ENCODE peak calls at places on chromosomes 13 and 19, in four cellular contexts. K, Y, H and G are unnamed samples.

GRCh38 chr13:51614350-51614786 is 30.1 kb downstream of the WDFY2 start:
- DNase-seq in H (peak; percentile 12), K (no peak), Y (no peak), G (no peak)

GRCh38 chr13:30408319-30409101 is 13.8 kb upstream of the UBE2L5 start:
- DNase-seq in K (peak; percentile 96), H (peak; percentile 97), Y (peak; percentile 96), G (peak; percentile 96)

GRCh38 chr13:59690857-59691500 is 472.7 kb downstream of the DIAPH3 start:
- DNase-seq in Y (no peak), K (no peak), H (no peak), G (no peak)

GRCh38 chr19:3019211-3019854 is 9.7 kb downstream of the TLE2 start:
- DNase-seq in H (no peak), Y (no peak), K (no peak), G (no peak)

GRCh38 chr13:98871727-98872126 is 106.1 kb downstream of the DOCK9 start:
- DNase-seq in H (no peak), K (no peak), Y (no peak), G (no peak)

GRCh38 chr13:26910754-26911465 is 150.3 kb upstream of the GPR12 start:
- DNase-seq in Y (peak; percentile 24), H (no peak), K (no peak), G (no peak)

GRCh38 chr13:40406405-40407138 is 259.9 kb downstream of the FOXO1 start:
- DNase-seq in K (no peak), H (no peak), Y (no peak), G (no peak)

GRCh38 chr13:37791699-37792098 is 77.9 kb downstream of the TRPC4 start:
- DNase-seq in K (no peak), H (no peak), Y (no peak), G (no peak)

GRCh38 chr13:49869514-49869913 is 66.6 kb downstream of the SPRYD7 start:
- DNase-seq in Y (no peak), H (no peak), K (no peak), G (peak; percentile 49)

GRCh38 chr19:3980353-3981251 is 4.7 kb downstream of the EEF2 start:
- DNase-seq in H (no peak), K (no peak), Y (no peak), G (no peak)

GRCh38 chr13:80341098-80341701 is at the start of gene SPRY2:
- DNase-seq in H (peak; percentile 94), Y (peak; percentile 97), K (peak; percentile 93), G (peak; percentile 88)

GRCh38 chr19:3210347-3211017 is 14.0 kb upstream of the CELF5 start:
- DNase-seq in K (peak; percentile 67), H (peak; percentile 72), Y (no peak), G (peak; percentile 36)

GRCh38 chr19:45406957-45407375 is 522 bp downstream of the POLR1G start:
- DNase-seq in Y (no peak), K (no peak), H (no peak), G (no peak)

GRCh38 chr19:45408121-45408520 is 1.7 kb downstream of the POLR1G start:
- DNase-seq in Y (no peak), H (no peak), K (no peak), G (no peak)

GRCh38 chr19:45404557-45405434 is at the start of gene PPP1R13L:
- DNase-seq in K (peak; percentile 92), H (peak; percentile 94), Y (peak; percentile 92), G (peak; percentile 96)

GRCh38 chr19:45405435-45406164 is 731 bp upstream of the PPP1R13L start:
- DNase-seq in H (peak; percentile 92), Y (peak; percentile 95), K (peak; percentile 91), G (peak; percentile 90)

DNA sequence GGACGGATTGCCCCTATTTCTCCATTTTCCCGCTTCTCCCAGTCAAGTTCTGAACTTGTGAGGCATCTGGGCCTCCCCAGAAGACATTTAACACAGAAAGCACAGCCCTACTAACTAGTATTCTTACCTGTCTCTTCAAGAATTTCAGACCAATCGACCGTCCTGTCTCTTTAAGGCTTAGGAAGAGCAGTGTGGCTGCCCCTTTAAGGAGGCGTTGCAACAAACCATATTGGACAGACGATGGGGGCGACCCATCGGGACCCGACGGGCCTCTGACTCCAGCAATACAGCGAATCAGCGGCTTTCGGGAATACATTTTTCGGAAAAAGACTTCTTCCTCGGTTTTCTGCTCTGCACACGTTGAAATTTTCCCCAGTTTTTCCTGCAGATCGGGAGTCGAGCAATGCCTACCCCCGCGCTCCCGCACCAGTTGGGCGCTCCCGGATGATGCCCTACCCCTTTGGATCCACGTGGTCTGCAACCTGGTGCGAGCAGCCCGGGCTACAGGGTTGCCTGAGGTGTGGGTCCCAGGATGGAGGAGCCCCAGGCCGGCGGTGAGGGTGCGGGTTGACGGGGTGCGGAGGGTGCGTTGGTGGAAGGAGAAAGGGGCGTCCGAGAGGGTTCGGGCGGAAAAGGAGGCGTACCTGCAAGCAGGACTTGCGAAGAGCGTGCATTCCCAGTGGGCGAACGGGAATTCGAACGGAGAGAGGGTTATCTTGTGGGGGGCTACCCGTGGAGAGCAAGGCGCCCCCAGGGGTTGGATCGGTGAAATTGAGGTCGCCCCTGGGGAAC is at the start of gene POLR1G:
- DNase-seq in H (peak; percentile 84), Y (peak; percentile 91), K (peak; percentile 78), G (peak; percentile 78)
- TF ChIP-seq POLR2A in H (peak; percentile 44), Y (no peak), K (no peak), G (no peak)

GRCh38 chr13:113862191-113862765 is 1.6 kb downstream of the GAS6 start:
- DNase-seq in K (no peak), H (no peak), Y (peak; percentile 79), G (no peak)
- H3K27ac ChIP-seq in K (peak overlapping the region; percentile 93), H (peak overlapping the region; percentile 92), Y (peak overlapping the region; percentile 86), G (peak overlapping the region; percentile 95)

DNA sequence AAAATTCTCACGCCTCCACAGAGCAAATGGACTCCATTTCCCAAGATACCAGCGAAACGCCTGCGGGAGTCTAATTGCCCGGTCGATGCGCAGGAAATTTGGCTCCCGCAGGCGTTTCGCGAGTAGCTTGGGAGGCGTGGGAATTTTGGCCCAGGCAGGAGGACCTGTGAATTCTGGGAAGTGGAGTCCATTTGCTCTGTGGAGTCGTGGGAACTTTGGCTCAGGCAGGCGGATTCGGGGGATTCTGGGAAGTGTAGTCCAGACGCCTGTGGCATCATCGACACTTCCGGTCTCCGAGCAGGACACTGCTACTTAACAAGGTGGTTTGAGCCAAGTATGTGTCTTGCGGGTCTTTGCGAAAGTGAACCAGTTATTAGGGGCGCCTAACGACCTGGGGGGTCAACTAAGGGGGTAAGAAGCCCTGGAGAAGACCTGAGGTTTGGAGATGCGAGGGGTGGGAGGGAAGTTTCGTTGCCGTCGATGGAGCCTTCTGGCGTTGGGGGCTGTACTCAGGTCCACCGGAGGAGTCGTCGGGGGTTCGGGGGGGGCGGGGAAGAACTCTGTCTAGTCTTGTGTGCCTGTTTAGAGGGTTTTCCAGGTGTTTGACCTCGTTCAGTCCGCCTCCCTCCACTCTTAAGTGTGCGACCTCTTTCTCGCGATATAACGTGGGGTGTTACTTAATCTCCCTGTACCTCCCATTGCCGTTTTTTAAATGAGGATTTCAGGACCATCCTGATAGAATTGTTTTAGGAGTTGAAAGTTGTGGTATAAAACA is at the start of gene ZNF155:
- DNase-seq in Y (peak; percentile 94), H (peak; percentile 91), K (peak; percentile 90), G (peak; percentile 93)
- TF ChIP-seq POLR2A in Y (no peak), H (no peak), K (no peak), G (no peak)

GRCh38 chr19:35348909-35349611 is 1.4 kb downstream of the FFAR1 start:
- DNase-seq in K (no peak), Y (peak; percentile 57), H (no peak), G (no peak)

GRCh38 chr19:35347930-35348298 is 212 bp downstream of the FFAR1 start:
- DNase-seq in H (no peak), Y (peak; percentile 37), K (no peak), G (no peak)

GRCh38 chr19:35351441-35352176 is 3.9 kb downstream of the FFAR1 start:
- DNase-seq in Y (no peak), K (no peak), H (no peak), G (no peak)

GRCh38 chr19:35350591-35350990 is 2.9 kb downstream of the FFAR1 start:
- DNase-seq in Y (peak; percentile 52), H (no peak), K (no peak), G (no peak)

GRCh38 chr19:35349614-35350521 is 2.2 kb downstream of the FFAR1 start:
- DNase-seq in H (no peak), K (no peak), Y (peak; percentile 65), G (no peak)
- H3K27ac ChIP-seq in H (no peak overlapping the region), K (no peak overlapping the region), Y (no peak overlapping the region), G (no peak overlapping the region)